ENCODE peak calls at places on chromosomes 12 and 14, in seven cellular contexts. A is uterus, D is mucosa of descending colon, V is lung, R is mammary epithelial cell, K is fibroblast of pulmonary artery, G is GM06990. B is an unnamed sample.

GRCh38 chr12:42902001-42902400 is 312.5 kb upstream of the PRICKLE1 start:
- DNase-seq in A (no peak), D (no peak), V (no peak), R (no peak), K (no peak), G (no peak), B (no peak)

GRCh38 chr14:105878125-105878524 is 351.7 kb downstream of the TMEM121 start:
- DNase-seq in A (no peak), D (no peak), V (no peak), R (no peak), K (no peak), G (no peak), B (no peak)

GRCh38 chr12:27709932-27710591 is 570 bp upstream of the MRPS35 start:
- DNase-seq in A (no peak), D (peak), V (no peak), R (peak), K (peak), G (no peak), B (peak)

GRCh38 chr14:80554139-80554538 is 342.8 kb upstream of the DIO2 start:
- DNase-seq in A (no peak), D (no peak), V (no peak), R (no peak), K (no peak), G (no peak), B (no peak)

GRCh38 chr14:97802974-97803373 is 1005.8 kb downstream of the VRK1 start:
- DNase-seq in A (no peak), D (no peak), V (no peak), R (no peak), K (no peak), G (no peak), B (no peak)

GRCh38 chr12:4825139-4825858 is 84.4 kb upstream of the KCNA1 start:
- DNase-seq in A (no peak), D (no peak), V (no peak), R (no peak), K (peak), G (no peak), B (no peak)

GRCh38 chr14:101732128-101732527 is 29.4 kb upstream of the PPP2R5C start:
- DNase-seq in A (no peak), D (no peak), V (no peak), R (peak), K (no peak), G (no peak), B (no peak)

GRCh38 chr12:67621926-67622325 is 26.6 kb upstream of the DYRK2 start:
- DNase-seq in A (no peak), D (no peak), V (no peak), R (no peak), K (no peak), G (no peak), B (no peak)

GRCh38 chr14:49579841-49580240 is 6.3 kb downstream of the RPS29 start:
- DNase-seq in A (no peak), D (no peak), V (no peak), R (no peak), K (no peak), G (no peak), B (no peak)

GRCh38 chr14:93909429-93910128 is 17.6 kb upstream of the FAM181A start:
- DNase-seq in A (no peak), D (no peak), V (no peak), R (no peak), K (peak), G (no peak), B (no peak)

GRCh38 chr14:55448146-55448614 is 7.8 kb upstream of the TBPL2 start:
- DNase-seq in A (no peak), D (peak), V (no peak), R (peak), K (peak), G (no peak), B (peak)

GRCh38 chr12:46825526-46826414 is at the start of gene SLC38A4:
- DNase-seq in A (peak), D (peak), V (no peak), R (no peak), K (peak), G (no peak), B (peak)

GRCh38 chr12:116878567-116879508 is 2.4 kb downstream of the HRK start:
- DNase-seq in A (no peak), D (peak), V (no peak), R (peak), K (no peak), G (no peak), B (peak)

GRCh38 chr12:4120316-4120920 is 153.1 kb upstream of the CCND2 start:
- DNase-seq in A (no peak), D (no peak), V (no peak), R (no peak), K (no peak), G (no peak), B (no peak)

GRCh38 chr14:105137481-105138020 is 31.0 kb downstream of the JAG2 start:
- DNase-seq in A (no peak), D (no peak), V (no peak), R (no peak), K (no peak), G (no peak), B (no peak)

GRCh38 chr12:124454352-124454725 is 113.1 kb downstream of the NCOR2 start:
- DNase-seq in A (no peak), D (no peak), V (no peak), R (no peak), K (no peak), G (no peak), B (no peak)

GRCh38 chr12:108495054-108495453 is 20.0 kb upstream of the FICD start:
- DNase-seq in A (no peak), D (peak), V (no peak), R (peak), K (peak), G (no peak), B (peak)

GRCh38 chr12:122527478-122527944 is 462 bp downstream of the KNTC1 start:
- DNase-seq in A (no peak), D (peak), V (peak), R (peak), K (no peak), G (no peak), B (peak)

GRCh38 chr12:53211476-53212381 is 4.7 kb upstream of the ITGB7 start:
- DNase-seq in A (peak), D (no peak), V (no peak), R (no peak), K (no peak), G (no peak), B (no peak)

GRCh38 chr14:70000601-70001000 is 121.4 kb downstream of the SMOC1 start:
- DNase-seq in A (no peak), D (no peak), V (no peak), R (peak), K (no peak), G (no peak), B (no peak)

GRCh38 chr14:28609228-28609828 is 157.3 kb upstream of the FOXG1 start:
- DNase-seq in A (no peak), D (peak), V (no peak), R (peak), K (peak), G (no peak), B (peak)

GRCh38 chr12:106331594-106331993 is 26.0 kb upstream of the POLR3B start:
- DNase-seq in A (no peak), D (no peak), V (no peak), R (no peak), K (no peak), G (no peak), B (no peak)

GRCh38 chr12:102174761-102175160 is 22.9 kb downstream of the PMCH start:
- DNase-seq in A (no peak), D (no peak), V (no peak), R (no peak), K (no peak), G (no peak), B (no peak)

GRCh38 chr14:63727736-63728728 is at the start of gene SGPP1:
- DNase-seq in A (peak), D (peak), V (peak), R (peak), K (peak), G (peak), B (peak)

GRCh38 chr14:51957950-51958349 is 31.4 kb upstream of the RTRAF start:
- DNase-seq in A (no peak), D (no peak), V (no peak), R (no peak), K (peak), G (no peak), B (peak)

GRCh38 chr12:65123435-65124063 is 2.4 kb upstream of the WIF1 start:
- DNase-seq in A (no peak), D (peak), V (no peak), R (peak), K (peak), G (peak), B (peak)

GRCh38 chr12:52059582-52060497 is 8.6 kb downstream of the NR4A1 start:
- DNase-seq in A (peak), D (no peak), V (no peak), R (no peak), K (peak), G (no peak), B (peak)

GRCh38 chr12:64058541-64059321 is 163.4 kb downstream of the KICS2 start:
- DNase-seq in A (no peak), D (no peak), V (no peak), R (no peak), K (no peak), G (no peak), B (no peak)

GRCh38 chr12:64057706-64058105 is 164.4 kb downstream of the KICS2 start:
- DNase-seq in A (no peak), D (no peak), V (no peak), R (no peak), K (no peak), G (no peak), B (no peak)

GRCh38 chr12:64056741-64057140 is 165.4 kb downstream of the KICS2 start:
- DNase-seq in A (no peak), D (no peak), V (no peak), R (no peak), K (no peak), G (no peak), B (no peak)

GRCh38 chr12:64061868-64062375 is 160.2 kb downstream of the KICS2 start:
- DNase-seq in A (no peak), D (no peak), V (no peak), R (no peak), K (no peak), G (no peak), B (no peak)

GRCh38 chr12:64059685-64060084 is 162.4 kb downstream of the KICS2 start:
- DNase-seq in A (no peak), D (no peak), V (no peak), R (peak), K (no peak), G (no peak), B (no peak)
- H3K4me3 ChIP-seq in A (no peak), D (no peak), V (no peak), R (no peak), K (no peak), G (no peak), B (no peak)

DNA sequence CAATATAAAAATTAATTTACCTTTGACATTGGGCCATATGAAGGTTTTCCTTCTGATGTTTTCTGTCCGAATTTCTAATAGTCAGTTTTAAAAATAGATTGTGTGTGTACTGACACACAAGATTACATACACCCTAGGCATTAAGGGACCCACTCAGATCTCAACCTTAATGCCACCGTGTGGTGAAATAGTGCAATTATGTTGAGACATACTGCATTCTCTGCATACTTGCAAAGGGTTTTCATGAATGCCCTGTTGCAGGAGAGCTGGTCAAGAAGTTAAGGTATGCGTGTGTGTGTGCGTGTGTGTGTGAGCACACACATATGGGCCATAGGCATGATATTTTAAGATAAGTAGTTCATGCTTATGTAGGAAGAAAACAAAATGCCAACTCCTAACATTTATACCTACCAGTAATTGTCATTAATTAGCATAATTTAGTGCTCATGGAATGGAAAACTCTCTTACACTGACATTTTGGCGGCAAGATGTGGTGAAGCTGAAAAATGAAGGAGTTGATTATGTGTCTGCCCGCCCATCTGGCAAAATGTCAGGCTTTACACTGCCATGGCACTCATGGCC is 58.8 kb downstream of the PIK3C2G start:
- DNase-seq in A (no peak), D (peak), V (no peak), R (peak), K (peak), G (no peak), B (peak)
- TF ChIP-seq CTCF in A (peak), D (no peak), V (no peak), R (peak), K (peak), G (peak), B (peak)

DNA sequence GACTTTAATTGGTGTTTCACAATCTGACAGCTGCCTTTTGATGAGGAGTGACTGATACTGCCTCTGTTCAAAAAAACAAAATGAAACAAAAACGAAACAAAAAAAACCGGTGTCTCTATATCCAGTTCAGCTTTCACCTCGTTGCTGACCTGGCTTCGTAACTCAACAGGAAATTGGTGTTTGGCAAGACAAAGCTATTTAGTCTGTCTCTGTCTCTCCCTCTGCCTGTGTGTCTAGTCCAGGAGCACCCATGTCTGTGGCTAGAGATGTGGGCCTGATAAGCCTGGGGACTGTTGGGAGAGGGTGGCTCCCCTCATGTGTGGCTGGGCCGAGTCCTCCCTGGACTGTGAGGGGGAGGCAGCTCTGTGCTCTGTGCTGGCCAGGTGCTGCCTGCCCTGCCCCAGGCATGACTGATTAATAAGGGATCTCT is 11.3 kb downstream of the CACNA1C start:
- DNase-seq in A (no peak), D (no peak), V (no peak), R (peak), K (peak), G (no peak), B (peak)
- H3K4me3 ChIP-seq in A (peak), D (no peak), V (no peak), R (no peak), K (no peak), G (no peak), B (no peak)

GRCh38 chr12:68833508-68833907 is 25.5 kb downstream of the MDM2 start:
- DNase-seq in A (no peak), D (no peak), V (no peak), R (no peak), K (no peak), G (no peak), B (no peak)

GRCh38 chr12:68835333-68835908 is 27.4 kb downstream of the MDM2 start:
- DNase-seq in A (no peak), D (no peak), V (no peak), R (no peak), K (no peak), G (no peak), B (no peak)

GRCh38 chr12:68831751-68832503 is 23.9 kb downstream of the MDM2 start:
- DNase-seq in A (no peak), D (no peak), V (no peak), R (no peak), K (no peak), G (no peak), B (no peak)

GRCh38 chr12:68831272-68831671 is 23.3 kb downstream of the MDM2 start:
- DNase-seq in A (no peak), D (no peak), V (no peak), R (no peak), K (no peak), G (no peak), B (no peak)

GRCh38 chr12:68832504-68832867 is 24.5 kb downstream of the MDM2 start:
- DNase-seq in A (no peak), D (no peak), V (no peak), R (no peak), K (no peak), G (no peak), B (no peak)
- TF ChIP-seq CTCF in A (no peak), D (no peak), V (no peak), R (no peak), K (no peak), G (no peak), B (no peak)

DNA sequence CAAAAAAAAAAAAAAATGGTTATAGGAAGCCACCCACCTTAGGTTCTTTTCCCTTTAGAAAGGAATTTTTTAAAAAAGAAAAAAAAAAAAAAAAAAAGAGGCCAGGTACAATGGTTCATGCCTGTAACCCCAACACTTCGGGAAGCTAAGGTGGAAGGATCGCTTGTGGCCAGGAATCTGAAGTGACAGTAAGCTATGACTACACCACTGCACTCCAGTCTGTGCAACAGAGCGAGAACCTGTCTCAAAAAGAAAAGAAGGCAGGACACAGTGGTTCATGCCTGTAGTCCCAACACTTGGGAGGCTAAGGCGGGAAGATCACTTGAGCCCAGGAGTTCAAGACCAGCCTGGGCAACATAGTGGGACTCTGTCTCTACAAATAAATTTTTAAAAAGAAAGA is 36.0 kb downstream of the SPTLC2 start:
- DNase-seq in A (no peak), D (no peak), V (no peak), R (no peak), K (no peak), G (no peak), B (no peak)
- H3K4me3 ChIP-seq in A (no peak), D (no peak), V (no peak), R (no peak), K (peak), G (no peak), B (no peak)

DNA sequence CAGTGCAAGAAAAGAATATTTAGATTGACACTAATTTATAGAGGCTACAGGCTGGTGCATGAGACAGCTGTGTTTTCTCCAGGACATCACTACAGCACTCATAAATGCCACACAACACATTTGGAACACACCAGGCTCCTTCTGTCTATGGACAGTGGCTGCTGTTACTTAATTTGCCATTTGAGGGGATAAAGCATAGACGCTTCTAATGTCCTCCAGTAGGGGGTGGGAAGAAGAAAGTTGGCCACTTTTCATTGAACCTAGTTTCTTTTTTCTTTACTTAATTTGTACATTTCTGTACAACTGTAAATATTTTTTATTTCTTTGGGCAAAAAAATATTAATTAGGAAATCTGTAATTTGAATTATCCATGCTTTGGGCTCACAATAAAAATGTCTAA is 12.4 kb upstream of the RTN1 start:
- DNase-seq in A (no peak), D (no peak), V (no peak), R (no peak), K (peak), G (no peak), B (no peak)
- TF ChIP-seq CTCF in A (no peak), D (no peak), V (no peak), R (no peak), K (peak), G (peak), B (peak)

GRCh38 chr12:31238764-31239387 is 87.1 kb downstream of the SINHCAF start:
- DNase-seq in A (peak), D (peak), V (peak), R (peak), K (peak), G (no peak), B (peak)
- H3K4me3 ChIP-seq in A (no peak), D (no peak), V (no peak), R (no peak), K (no peak), G (no peak), B (no peak)

B was measured in cardiac fibroblast.